ENCODE peak calls at places on chromosomes 3 and 15, in six cellular contexts. One of them, this sample, is unnamed.

GRCh38 chr15:63118854-63119253 is 2.8 kb upstream of the LACTB start:
- DNase-seq in GM23248: no peak
- DNase-seq in K562: no peak
- DNase-seq in body of pancreas: no peak
- DNase-seq in cardiac muscle cell: no peak
- DNase-seq in ovary: no peak
- DNase-seq in this sample: no peak

GRCh38 chr15:91872356-91873132 is 19.0 kb downstream of the SLCO3A1 start:
- DNase-seq in GM23248: no peak
- DNase-seq in body of pancreas: no peak
- DNase-seq in K562: no peak
- DNase-seq in cardiac muscle cell: no peak
- DNase-seq in ovary: no peak
- DNase-seq in this sample: no peak

GRCh38 chr15:52790941-52791751 is 1.0 kb upstream of the ONECUT1 start:
- DNase-seq in cardiac muscle cell: peak
- DNase-seq in K562: no peak
- DNase-seq in ovary: no peak
- DNase-seq in body of pancreas: peak
- DNase-seq in GM23248: no peak
- DNase-seq in this sample: no peak

GRCh38 chr15:41575282-41575681 is 16.3 kb downstream of the TYRO3 start:
- DNase-seq in cardiac muscle cell: no peak
- DNase-seq in K562: no peak
- DNase-seq in GM23248: no peak
- DNase-seq in body of pancreas: peak
- DNase-seq in ovary: no peak
- DNase-seq in this sample: no peak

GRCh38 chr3:196969001-196969659 is 497 bp upstream of the PIGZ start:
- DNase-seq in body of pancreas: no peak
- DNase-seq in ovary: no peak
- DNase-seq in GM23248: peak
- DNase-seq in K562: peak
- DNase-seq in cardiac muscle cell: no peak
- DNase-seq in this sample: no peak

GRCh38 chr3:21274000-21274671 is 476.9 kb downstream of the ZNF385D start:
- DNase-seq in cardiac muscle cell: peak
- DNase-seq in GM23248: peak
- DNase-seq in K562: no peak
- DNase-seq in ovary: no peak
- DNase-seq in body of pancreas: no peak
- DNase-seq in this sample: no peak

GRCh38 chr15:82532383-82532990 is 7.8 kb downstream of the RPS17 start:
- DNase-seq in ovary: peak
- DNase-seq in GM23248: no peak
- DNase-seq in K562: no peak
- DNase-seq in cardiac muscle cell: no peak
- DNase-seq in body of pancreas: no peak
- DNase-seq in this sample: no peak

GRCh38 chr15:92098869-92099268 is 245.4 kb downstream of the SLCO3A1 start:
- DNase-seq in ovary: peak
- DNase-seq in cardiac muscle cell: peak
- DNase-seq in GM23248: no peak
- DNase-seq in body of pancreas: no peak
- DNase-seq in K562: no peak
- DNase-seq in this sample: peak

GRCh38 chr15:47663106-47663505 is 54.2 kb upstream of the SEMA6D start:
- DNase-seq in GM23248: peak
- DNase-seq in body of pancreas: no peak
- DNase-seq in cardiac muscle cell: no peak
- DNase-seq in ovary: no peak
- DNase-seq in K562: no peak
- DNase-seq in this sample: no peak

GRCh38 chr3:190533511-190534282 is 19.8 kb downstream of the IL1RAP start:
- DNase-seq in GM23248: peak
- DNase-seq in cardiac muscle cell: peak
- DNase-seq in body of pancreas: peak
- DNase-seq in ovary: peak
- DNase-seq in K562: no peak
- DNase-seq in this sample: peak

GRCh38 chr3:99700637-99701268 is 62.4 kb downstream of the COL8A1 start:
- DNase-seq in GM23248: peak
- DNase-seq in K562: no peak
- DNase-seq in ovary: no peak
- DNase-seq in body of pancreas: no peak
- DNase-seq in cardiac muscle cell: peak
- DNase-seq in this sample: no peak

GRCh38 chr15:85706779-85707518 is 87.8 kb downstream of the KLHL25 start:
- DNase-seq in K562: no peak
- DNase-seq in GM23248: peak
- DNase-seq in cardiac muscle cell: peak
- DNase-seq in ovary: no peak
- DNase-seq in body of pancreas: no peak
- DNase-seq in this sample: no peak

GRCh38 chr3:122957707-122958210 is 69.8 kb downstream of the SEMA5B start:
- DNase-seq in ovary: peak
- DNase-seq in body of pancreas: no peak
- DNase-seq in GM23248: no peak
- DNase-seq in K562: no peak
- DNase-seq in cardiac muscle cell: peak
- DNase-seq in this sample: no peak

GRCh38 chr3:129575987-129576364 is 30.5 kb downstream of the PLXND1 start:
- DNase-seq in GM23248: no peak
- DNase-seq in body of pancreas: no peak
- DNase-seq in K562: no peak
- DNase-seq in ovary: no peak
- DNase-seq in cardiac muscle cell: no peak
- DNase-seq in this sample: no peak

GRCh38 chr3:66376568-66376967 is 124.3 kb downstream of the LRIG1 start:
- DNase-seq in body of pancreas: peak
- DNase-seq in K562: no peak
- DNase-seq in cardiac muscle cell: peak
- DNase-seq in GM23248: peak
- DNase-seq in ovary: no peak
- DNase-seq in this sample: no peak

GRCh38 chr3:129702934-129703712 is 96.6 kb upstream of the PLXND1 start:
- DNase-seq in cardiac muscle cell: no peak
- DNase-seq in body of pancreas: no peak
- DNase-seq in ovary: no peak
- DNase-seq in K562: no peak
- DNase-seq in GM23248: peak
- DNase-seq in this sample: no peak

GRCh38 chr3:88235102-88235501 is 85.3 kb downstream of the C3orf38 start:
- DNase-seq in body of pancreas: no peak
- DNase-seq in K562: no peak
- DNase-seq in GM23248: peak
- DNase-seq in ovary: no peak
- DNase-seq in cardiac muscle cell: peak
- DNase-seq in this sample: no peak

GRCh38 chr15:62868507-62868906 is 174.0 kb upstream of the TPM1 start:
- DNase-seq in cardiac muscle cell: no peak
- DNase-seq in ovary: no peak
- DNase-seq in K562: no peak
- DNase-seq in GM23248: peak
- DNase-seq in body of pancreas: no peak
- DNase-seq in this sample: no peak

GRCh38 chr3:120198305-120198878 is 86.6 kb downstream of the GPR156 start:
- DNase-seq in K562: no peak
- DNase-seq in ovary: no peak
- DNase-seq in body of pancreas: no peak
- DNase-seq in cardiac muscle cell: peak
- DNase-seq in GM23248: peak
- DNase-seq in this sample: no peak

GRCh38 chr3:111605016-111605415 is 9.9 kb upstream of the ZBED2 start:
- DNase-seq in cardiac muscle cell: no peak
- DNase-seq in GM23248: peak
- DNase-seq in body of pancreas: no peak
- DNase-seq in K562: no peak
- DNase-seq in ovary: no peak
- DNase-seq in this sample: no peak

GRCh38 chr3:33645060-33645841 is 72.8 kb downstream of the CLASP2 start:
- DNase-seq in K562: peak
- DNase-seq in body of pancreas: no peak
- DNase-seq in cardiac muscle cell: peak
- DNase-seq in GM23248: peak
- DNase-seq in ovary: no peak
- DNase-seq in this sample: no peak

GRCh38 chr3:69082805-69083204 is 1.9 kb upstream of the ARL6IP5 start:
- DNase-seq in K562: no peak
- DNase-seq in ovary: no peak
- DNase-seq in body of pancreas: no peak
- DNase-seq in cardiac muscle cell: peak
- DNase-seq in GM23248: peak
- DNase-seq in this sample: no peak

GRCh38 chr15:77144492-77145070 is 73.7 kb upstream of the TSPAN3 start:
- DNase-seq in body of pancreas: no peak
- DNase-seq in K562: no peak
- DNase-seq in ovary: no peak
- DNase-seq in cardiac muscle cell: peak
- DNase-seq in GM23248: peak
- DNase-seq in this sample: no peak
- H3K27ac ChIP-seq in body of pancreas: no peak
- H3K27ac ChIP-seq in K562: no peak
- H3K27ac ChIP-seq in ovary: no peak
- H3K27ac ChIP-seq in cardiac muscle cell: peak
- H3K27ac ChIP-seq in GM23248: peak
- H3K27ac ChIP-seq in this sample: peak

GRCh38 chr15:38707802-38708671 is 143.4 kb upstream of the RASGRP1 start:
- DNase-seq in cardiac muscle cell: peak
- DNase-seq in K562: peak
- DNase-seq in GM23248: peak
- DNase-seq in ovary: peak
- DNase-seq in body of pancreas: peak
- DNase-seq in this sample: no peak
- H3K27ac ChIP-seq in cardiac muscle cell: no peak
- H3K27ac ChIP-seq in K562: no peak
- H3K27ac ChIP-seq in GM23248: peak
- H3K27ac ChIP-seq in ovary: no peak
- H3K27ac ChIP-seq in body of pancreas: no peak
- H3K27ac ChIP-seq in this sample: no peak

DNA sequence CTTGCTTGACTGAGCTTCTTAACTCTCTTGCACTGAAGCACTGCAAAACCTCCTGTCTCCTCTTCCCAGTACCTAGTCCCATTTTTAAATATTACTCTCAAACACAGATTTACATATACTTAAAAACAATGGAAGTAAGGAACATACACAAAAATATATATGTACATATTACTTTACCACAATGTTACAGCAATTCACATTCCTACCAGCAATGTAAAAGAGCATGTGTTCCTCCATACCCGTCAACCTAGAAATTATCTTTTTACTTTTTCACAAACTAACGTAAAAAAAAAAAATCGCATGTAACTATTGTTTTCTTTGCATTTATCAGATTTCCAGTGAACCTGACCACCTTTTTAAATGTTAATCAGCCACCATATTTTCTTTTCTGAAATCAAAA is 60.4 kb downstream of the RYK start:
- DNase-seq in ovary: no peak
- DNase-seq in GM23248: no peak
- DNase-seq in K562: no peak
- DNase-seq in body of pancreas: no peak
- DNase-seq in cardiac muscle cell: no peak
- DNase-seq in this sample: no peak
- H3K27ac ChIP-seq in ovary: no peak
- H3K27ac ChIP-seq in GM23248: no peak
- H3K27ac ChIP-seq in K562: no peak
- H3K27ac ChIP-seq in body of pancreas: no peak
- H3K27ac ChIP-seq in cardiac muscle cell: no peak
- H3K27ac ChIP-seq in this sample: no peak

GRCh38 chr3:127043731-127044510 is 61.0 kb downstream of the PLXNA1 start:
- DNase-seq in cardiac muscle cell: no peak
- DNase-seq in ovary: no peak
- DNase-seq in GM23248: no peak
- DNase-seq in K562: no peak
- DNase-seq in body of pancreas: no peak
- DNase-seq in this sample: no peak
- H3K27ac ChIP-seq in cardiac muscle cell: no peak
- H3K27ac ChIP-seq in ovary: no peak
- H3K27ac ChIP-seq in GM23248: no peak
- H3K27ac ChIP-seq in K562: no peak
- H3K27ac ChIP-seq in body of pancreas: peak
- H3K27ac ChIP-seq in this sample: no peak

GRCh38 chr3:133669949-133670524 is 8.3 kb upstream of the TOPBP1 start:
- DNase-seq in body of pancreas: no peak
- DNase-seq in ovary: no peak
- DNase-seq in K562: no peak
- DNase-seq in GM23248: no peak
- DNase-seq in cardiac muscle cell: no peak
- DNase-seq in this sample: no peak

GRCh38 chr3:133667118-133667517 is 5.4 kb upstream of the TOPBP1 start:
- DNase-seq in ovary: no peak
- DNase-seq in GM23248: no peak
- DNase-seq in cardiac muscle cell: no peak
- DNase-seq in body of pancreas: no peak
- DNase-seq in K562: no peak
- DNase-seq in this sample: no peak

GRCh38 chr3:133673746-133674145 is 12.0 kb upstream of the TOPBP1 start:
- DNase-seq in K562: no peak
- DNase-seq in GM23248: no peak
- DNase-seq in body of pancreas: no peak
- DNase-seq in ovary: no peak
- DNase-seq in cardiac muscle cell: no peak
- DNase-seq in this sample: no peak

GRCh38 chr3:133672461-133672860 is 10.7 kb upstream of the TOPBP1 start:
- DNase-seq in body of pancreas: no peak
- DNase-seq in ovary: no peak
- DNase-seq in cardiac muscle cell: no peak
- DNase-seq in GM23248: no peak
- DNase-seq in K562: no peak
- DNase-seq in this sample: no peak

GRCh38 chr3:133670525-133670995 is 8.8 kb upstream of the TOPBP1 start:
- DNase-seq in K562: no peak
- DNase-seq in GM23248: no peak
- DNase-seq in cardiac muscle cell: no peak
- DNase-seq in ovary: no peak
- DNase-seq in body of pancreas: no peak
- DNase-seq in this sample: no peak
- H3K27ac ChIP-seq in K562: no peak
- H3K27ac ChIP-seq in GM23248: no peak
- H3K27ac ChIP-seq in cardiac muscle cell: no peak
- H3K27ac ChIP-seq in ovary: no peak
- H3K27ac ChIP-seq in body of pancreas: peak
- H3K27ac ChIP-seq in this sample: no peak

This sample was measured in caudate nucleus.